ENCODE peak calls at places on chromosomes 5 and 9, in ten cellular contexts. A, H, Y, X, E, R, J, M, Q and C are unnamed samples.

GRCh38 chr9:99192786-99193465 is 28.8 kb downstream of the ALG2 start:
- DNase-seq in R (no peak), A (no peak), Q (no peak), J (no peak), H (no peak), M (peak; percentile 24), Y (no peak), E (no peak), X (no peak), C (no peak)

GRCh38 chr5:35803221-35803651 is 53.5 kb upstream of the IL7R start:
- DNase-seq in A (no peak), M (peak; percentile 79), Y (no peak), J (no peak), X (peak; percentile 84), H (peak; percentile 59), E (no peak), Q (no peak), R (peak; percentile 46), C (no peak)

GRCh38 chr5:128774605-128775004 is 190.7 kb upstream of the SLC27A6 start:
- DNase-seq in E (no peak), R (no peak), M (peak; percentile 78), H (peak; percentile 85), A (no peak), X (no peak), J (no peak), Y (no peak), Q (no peak), C (no peak)

GRCh38 chr5:67095346-67095871 is 101.2 kb downstream of the CD180 start:
- DNase-seq in Q (no peak), E (no peak), H (peak; percentile 59), R (no peak), J (no peak), Y (no peak), M (peak; percentile 33), A (no peak), X (no peak), C (no peak)

GRCh38 chr9:98627291-98627690 is 81.4 kb downstream of the GABBR2 start:
- DNase-seq in X (no peak), R (no peak), H (peak; percentile 66), J (no peak), Y (no peak), E (no peak), Q (no peak), A (no peak), M (peak; percentile 70), C (no peak)

GRCh38 chr9:96217358-96217755 is 84.6 kb downstream of the HSD17B3 start:
- DNase-seq in A (no peak), Q (no peak), X (no peak), E (no peak), J (no peak), R (peak; percentile 39), H (no peak), Y (no peak), M (no peak), C (no peak)

GRCh38 chr9:34546834-34547827 is 24.3 kb upstream of the ENHO start:
- DNase-seq in Y (no peak), A (no peak), J (peak; percentile 62), Q (peak; percentile 32), X (peak; percentile 64), E (peak; percentile 45), M (peak; percentile 70), R (peak; percentile 69), H (peak; percentile 90), C (peak; percentile 39)

GRCh38 chr9:133684461-133685361 is 48.5 kb downstream of the DBH start:
- DNase-seq in Q (no peak), A (no peak), J (no peak), R (no peak), X (no peak), E (no peak), Y (no peak), H (no peak), M (no peak), C (no peak)

GRCh38 chr9:82332018-82332773 is 343.6 kb downstream of the SPATA31D1 start:
- DNase-seq in M (peak; percentile 85), A (peak; percentile 46), Q (no peak), Y (peak; percentile 14), X (no peak), H (peak; percentile 84), E (no peak), J (no peak), R (no peak), C (no peak)

GRCh38 chr5:9544502-9545300 is 1.2 kb downstream of the SEMA5A start:
- DNase-seq in X (no peak), Y (no peak), E (peak; percentile 15), H (peak; percentile 96), J (peak; percentile 34), R (peak; percentile 84), A (peak; percentile 91), M (peak; percentile 80), Q (peak; percentile 10), C (peak; percentile 42)

GRCh38 chr9:98656536-98656935 is 52.2 kb downstream of the GABBR2 start:
- DNase-seq in X (no peak), A (no peak), M (no peak), J (no peak), Y (no peak), E (no peak), Q (no peak), H (no peak), R (no peak), C (no peak)